ENCODE peak calls at places on chromosomes 4 and X, in nine cellular contexts. I is fibroblast of pulmonary artery, C is fibroblast of villous mesenchyme, W is Peyer's patch, H is LNCaP clone FGC, G is psoas muscle, B is cardiac fibroblast, Z is BE2C, S is left lung. T is an unnamed sample.

GRCh38 chrX:118315529-118315928 is 30.4 kb upstream of the WDR44 start:
- DNase-seq in I (no peak), C (no peak), W (no peak), H (no peak), G (no peak), B (no peak), Z (no peak), S (no peak), T (no peak)

GRCh38 chrX:154855256-154855655 is 20.8 kb upstream of the SMIM9 start:
- DNase-seq in I (peak; percentile 16), C (no peak), W (no peak), H (no peak), G (no peak), B (no peak), Z (no peak), S (no peak), T (no peak)

GRCh38 chr4:8308856-8309771 is 39.6 kb downstream of the HTRA3 start:
- DNase-seq in I (peak; percentile 60), C (peak; percentile 80), W (no peak), H (no peak), G (peak; percentile 91), B (peak; percentile 18), Z (peak; percentile 13), S (peak; percentile 59), T (no peak)

GRCh38 chr4:95248713-95249401 is 299.9 kb downstream of the UNC5C start:
- DNase-seq in I (peak; percentile 4), C (no peak), W (no peak), H (no peak), G (no peak), B (peak; percentile 48), Z (no peak), S (no peak), T (no peak)

GRCh38 chr4:3341760-3342159 is 48.9 kb downstream of the RGS12 start:
- DNase-seq in I (no peak), C (no peak), W (no peak), H (no peak), G (no peak), B (no peak), Z (no peak), S (peak; percentile 50), T (no peak)

GRCh38 chr4:183335369-183335940 is 13.2 kb upstream of the CLDN24 start:
- DNase-seq in I (peak; percentile 92), C (peak; percentile 88), W (no peak), H (no peak), G (no peak), B (peak; percentile 96), Z (no peak), S (no peak), T (peak; percentile 86)

GRCh38 chr4:153112071-153112460 is 92.2 kb upstream of the TRIM2 start:
- DNase-seq in I (no peak), C (no peak), W (peak; percentile 29), H (no peak), G (no peak), B (no peak), Z (peak; percentile 26), S (no peak), T (no peak)

GRCh38 chrX:136711147-136711546 is 63.2 kb downstream of the CD40LG start:
- DNase-seq in I (peak; percentile 50), C (peak; percentile 51), W (peak; percentile 35), H (peak; percentile 22), G (peak; percentile 67), B (peak; percentile 60), Z (peak; percentile 54), S (no peak), T (peak; percentile 53)

GRCh38 chr4:175369087-175369486 is 443.0 kb downstream of the GPM6A start:
- DNase-seq in I (peak; percentile 6), C (no peak), W (no peak), H (no peak), G (no peak), B (peak; percentile 64), Z (no peak), S (no peak), T (peak; percentile 72)

GRCh38 chr4:108080752-108081151 is 88.0 kb downstream of the LEF1 start:
- DNase-seq in I (no peak), C (no peak), W (no peak), H (no peak), G (no peak), B (no peak), Z (no peak), S (no peak), T (no peak)

GRCh38 chr4:180057198-180057821 is 2185.9 kb upstream of the TENM3 start:
- DNase-seq in I (no peak), C (no peak), W (no peak), H (no peak), G (no peak), B (peak; percentile 5), Z (no peak), S (no peak), T (peak; percentile 6)

GRCh38 chrX:97057349-97057909 is 173.7 kb downstream of the RPA4 start:
- DNase-seq in I (no peak), C (no peak), W (no peak), H (peak; percentile 37), G (no peak), B (no peak), Z (no peak), S (no peak), T (no peak)

GRCh38 chr4:42570221-42570620 is 86.7 kb downstream of the ATP8A1 start:
- DNase-seq in I (no peak), C (no peak), W (no peak), H (peak; percentile 91), G (peak; percentile 79), B (no peak), Z (peak; percentile 47), S (no peak), T (no peak)

GRCh38 chr4:115323106-115323684 is 209.8 kb upstream of the NDST4 start:
- DNase-seq in I (no peak), C (no peak), W (no peak), H (no peak), G (no peak), B (no peak), Z (no peak), S (no peak), T (peak; percentile 31)

GRCh38 chrX:132758778-132759177 is 199.7 kb downstream of the HS6ST2 start:
- DNase-seq in I (no peak), C (no peak), W (no peak), H (no peak), G (no peak), B (no peak), Z (no peak), S (no peak), T (no peak)

GRCh38 chr4:145417348-145418130 is 64.1 kb upstream of the SMAD1 start:
- DNase-seq in I (no peak), C (no peak), W (no peak), H (no peak), G (no peak), B (no peak), Z (no peak), S (no peak), T (no peak)
- TF ChIP-seq CTCF in I (no peak), C (no peak), W (no peak), H (no peak), G (no peak), B (no peak), Z (no peak), S (no peak), T (no peak)

GRCh38 chr4:53100801-53101581 is 238.9 kb downstream of the RASL11B start:
- DNase-seq in I (peak; percentile 80), C (peak; percentile 71), W (no peak), H (no peak), G (no peak), B (peak; percentile 81), Z (no peak), S (no peak), T (peak; percentile 79)

GRCh38 chr4:53103489-53103888 is 241.4 kb downstream of the RASL11B start:
- DNase-seq in I (peak; percentile 42), C (no peak), W (no peak), H (no peak), G (no peak), B (peak; percentile 39), Z (no peak), S (no peak), T (no peak)

GRCh38 chr4:53105313-53105712 is 243.2 kb downstream of the RASL11B start:
- DNase-seq in I (no peak), C (no peak), W (no peak), H (no peak), G (no peak), B (no peak), Z (no peak), S (peak; percentile 3), T (no peak)
- H3K4me3 ChIP-seq in I (no peak overlapping the region), C (no peak overlapping the region), W (no peak overlapping the region), H (no peak overlapping the region), G (no peak overlapping the region), B (no peak overlapping the region), Z (no peak overlapping the region), S (no peak overlapping the region), T (no peak overlapping the region)

GRCh38 chr4:125952631-125953030 is 637.9 kb downstream of the FAT4 start:
- DNase-seq in I (no peak), C (peak; percentile 17), W (no peak), H (no peak), G (no peak), B (no peak), Z (no peak), S (no peak), T (no peak)
- TF ChIP-seq CTCF in I (no peak), C (no peak), W (no peak), H (no peak), G (no peak), B (no peak), Z (no peak), S (no peak), T (no peak)

DNA sequence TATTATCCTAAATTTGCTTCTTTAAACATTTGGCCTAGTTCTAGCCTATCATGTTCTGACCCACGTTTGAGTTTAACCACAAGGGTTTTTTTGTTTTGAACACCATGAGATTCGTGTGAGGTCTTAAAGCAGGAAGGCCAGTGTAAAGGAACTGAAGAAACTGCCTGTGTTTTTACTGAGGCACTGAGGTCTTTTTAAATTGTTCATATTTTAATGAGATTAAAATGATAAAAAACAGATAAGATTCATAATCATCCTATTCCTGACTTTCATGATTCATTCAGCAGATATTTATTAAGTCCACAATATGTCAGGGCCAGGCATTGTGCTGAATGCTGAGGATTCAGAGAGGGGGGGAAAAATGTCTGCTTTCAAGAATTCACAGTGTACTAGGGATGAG is 3.2 kb downstream of the RPS6KA3 start:
- DNase-seq in I (peak; percentile 30), C (peak; percentile 78), W (no peak), H (no peak), G (no peak), B (peak; percentile 42), Z (no peak), S (no peak), T (peak; percentile 30)
- H3K4me3 ChIP-seq in I (peak overlapping the region; percentile 2), C (no peak overlapping the region), W (no peak overlapping the region), H (no peak overlapping the region), G (peak overlapping the region; percentile 74), B (no peak overlapping the region), Z (no peak overlapping the region), S (no peak overlapping the region), T (no peak overlapping the region)

T was measured in astrocyte of the spinal cord.